ENCODE peak calls at places on chromosomes 12 and 14, in four cellular contexts. K is colonic mucosa, W is pulmonary artery endothelial cell, F is NCI-H1417. G is an unnamed sample.

GRCh38 chr12:68224613-68225285 is 861 bp downstream of the IL26 start:
- DNase-seq in K (no peak), W (no peak), F (no peak), G (no peak)

GRCh38 chr12:65800928-65801327 is 23.4 kb upstream of the HMGA2 start:
- DNase-seq in K (no peak), W (no peak), F (no peak), G (no peak)

GRCh38 chr14:74347096-74347794 is 1.0 kb upstream of the VRTN start:
- DNase-seq in K (no peak), W (no peak), F (no peak), G (no peak)

GRCh38 chr14:78968249-78968648 is 798.1 kb downstream of the NRXN3 start:
- DNase-seq in K (no peak), W (no peak), F (no peak), G (no peak)

GRCh38 chr12:120292661-120293531 is at the start of gene RNU4-1:
- DNase-seq in K (peak), W (peak), F (peak), G (peak)

GRCh38 chr14:105064721-105065143 is 498 bp downstream of the GPR132 start:
- DNase-seq in K (no peak), W (no peak), F (no peak), G (peak)

GRCh38 chr12:94157891-94158495 is 9.6 kb downstream of the PLXNC1 start:
- DNase-seq in K (no peak), W (no peak), F (peak), G (peak)

GRCh38 chr12:115866909-115867525 is 410.5 kb downstream of the MED13L start:
- DNase-seq in K (peak), W (no peak), F (no peak), G (peak)

GRCh38 chr14:26984318-26985177 is 386.7 kb upstream of the NOVA1 start:
- DNase-seq in K (peak), W (peak), F (peak), G (peak)

GRCh38 chr14:30994681-30995620 is 30.5 kb upstream of the AP4S1 start:
- DNase-seq in K (no peak), W (no peak), F (no peak), G (no peak)

GRCh38 chr14:70416717-70417349 is at the start of gene SYNJ2BP:
- DNase-seq in K (peak), W (peak), F (peak), G (peak)

GRCh38 chr12:98838282-98838681 is 193.2 kb downstream of the APAF1 start:
- DNase-seq in K (no peak), W (no peak), F (no peak), G (no peak)

GRCh38 chr14:101979666-101980065 is 15.3 kb downstream of the DYNC1H1 start:
- DNase-seq in K (no peak), W (no peak), F (no peak), G (no peak)

GRCh38 chr12:113186033-113186365 is 478 bp downstream of the RITA1 start:
- DNase-seq in K (no peak), W (no peak), F (peak), G (peak)

GRCh38 chr12:25583545-25583944 is 30.5 kb upstream of the LMNTD1 start:
- DNase-seq in K (no peak), W (no peak), F (no peak), G (peak)

GRCh38 chr14:72652179-72652578 is 241.7 kb downstream of the DPF3 start:
- DNase-seq in K (no peak), W (no peak), F (no peak), G (no peak)

GRCh38 chr12:20792971-20793370 is 17.5 kb upstream of the SLCO1B3 start:
- DNase-seq in K (no peak), W (no peak), F (no peak), G (no peak)

GRCh38 chr12:130970908-130971233 is 17.2 kb downstream of the ADGRD1 start:
- DNase-seq in K (no peak), W (no peak), F (no peak), G (no peak)

GRCh38 chr12:6866163-6866919 is 990 bp upstream of the TPI1 start:
- DNase-seq in K (no peak), W (no peak), F (peak), G (no peak)

GRCh38 chr12:124923906-124924734 is 9.7 kb upstream of the UBC start:
- DNase-seq in K (no peak), W (no peak), F (no peak), G (no peak)

GRCh38 chr12:116065561-116065960 is 211.9 kb downstream of the MED13L start:
- DNase-seq in K (no peak), W (no peak), F (no peak), G (no peak)

GRCh38 chr14:64706552-64707193 is 2.4 kb downstream of the PLEKHG3 start:
- DNase-seq in K (no peak), W (no peak), F (no peak), G (no peak)

GRCh38 chr14:77066555-77067172 is 31.4 kb upstream of the CIPC start:
- DNase-seq in K (no peak), W (no peak), F (no peak), G (no peak)

GRCh38 chr12:81517296-81517695 is 241.9 kb downstream of the PPFIA2 start:
- DNase-seq in K (no peak), W (no peak), F (no peak), G (peak)

GRCh38 chr12:105967038-105967776 is 171.5 kb downstream of the NUAK1 start:
- DNase-seq in K (no peak), W (no peak), F (no peak), G (no peak)

GRCh38 chr14:74511966-74512365 is 18.4 kb downstream of the ISCA2 start:
- DNase-seq in K (no peak), W (no peak), F (no peak), G (no peak)

GRCh38 chr12:4947297-4947696 is 37.6 kb downstream of the KCNA1 start:
- DNase-seq in K (no peak), W (no peak), F (no peak), G (no peak)

GRCh38 chr14:56138987-56139386 is 20.8 kb downstream of the PELI2 start:
- DNase-seq in K (no peak), W (no peak), F (no peak), G (no peak)

GRCh38 chr14:65361920-65362319 is 50.6 kb upstream of the FUT8 start:
- DNase-seq in K (no peak), W (no peak), F (no peak), G (no peak)

GRCh38 chr12:28191690-28192089 is 1.4 kb downstream of the CCDC91 start:
- DNase-seq in K (no peak), W (no peak), F (no peak), G (peak)

GRCh38 chr12:14852880-14853279 is 9.6 kb upstream of the ART4 start:
- DNase-seq in K (no peak), W (no peak), F (no peak), G (no peak)

GRCh38 chr12:127515941-127516340 is 751.0 kb upstream of the TMEM132C start:
- DNase-seq in K (no peak), W (no peak), F (no peak), G (no peak)

G was measured in DMS53.